ENCODE peak calls at places on chromosome X, in four cellular contexts. V, U, H and Y are unnamed samples.

GRCh38 chrX:37905436-37906147 is 58.2 kb upstream of the DYNLT3 start:
- DNase-seq in V (peak), U (peak), H (peak), Y (peak)

GRCh38 chrX:110698696-110699095 is 96.9 kb downstream of the CHRDL1 start:
- DNase-seq in V (no peak), U (no peak), H (no peak), Y (no peak)

GRCh38 chrX:55490974-55491373 is 1.3 kb upstream of the USP51 start:
- DNase-seq in V (no peak), U (no peak), H (no peak), Y (no peak)

GRCh38 chrX:48800574-48801280 is 1.1 kb upstream of the HDAC6 start:
- DNase-seq in V (no peak), U (peak), H (no peak), Y (no peak)

GRCh38 chrX:51795136-51795535 is 51.9 kb downstream of the GSPT2 start:
- DNase-seq in V (no peak), U (no peak), H (no peak), Y (no peak)

GRCh38 chrX:68822641-68823410 is 6.0 kb upstream of the EFNB1 start:
- DNase-seq in V (peak), U (peak), H (no peak), Y (no peak)

GRCh38 chrX:68842351-68842750 is 13.5 kb downstream of the EFNB1 start:
- DNase-seq in V (no peak), U (no peak), H (no peak), Y (no peak)

GRCh38 chrX:130144509-130144908 is 21.1 kb downstream of the AIFM1 start:
- DNase-seq in V (no peak), U (no peak), H (no peak), Y (no peak)

GRCh38 chrX:109793191-109793590 is 60.1 kb upstream of the ACSL4 start:
- DNase-seq in V (no peak), U (no peak), H (no peak), Y (no peak)

GRCh38 chrX:69216911-69217310 is 51.7 kb upstream of the PJA1 start:
- DNase-seq in V (no peak), U (no peak), H (no peak), Y (no peak)

GRCh38 chrX:150572206-150572605 is 3.8 kb downstream of the MTM1 start:
- DNase-seq in V (no peak), U (no peak), H (no peak), Y (no peak)

GRCh38 chrX:120718969-120719368 is 89.1 kb upstream of the C1GALT1C1 start:
- DNase-seq in V (no peak), U (no peak), H (no peak), Y (no peak)

GRCh38 chrX:46957299-46957698 is 45.1 kb downstream of the JADE3 start:
- DNase-seq in V (no peak), U (peak), H (no peak), Y (no peak)

GRCh38 chrX:51395807-51396728 is 63.4 kb downstream of the NUDT10 start:
- DNase-seq in V (peak), U (peak), H (no peak), Y (peak)

GRCh38 chrX:72663737-72664136 is 50.4 kb downstream of the PHKA1 start:
- DNase-seq in V (no peak), U (no peak), H (no peak), Y (no peak)

GRCh38 chrX:38941675-38942074 is 140.4 kb downstream of the MID1IP1 start:
- DNase-seq in V (no peak), U (peak), H (no peak), Y (no peak)

GRCh38 chrX:135490979-135491514 is 29.4 kb upstream of the INTS6L start:
- DNase-seq in V (no peak), U (no peak), H (no peak), Y (no peak)

GRCh38 chrX:106952089-106952488 is 31.9 kb downstream of the CLDN2 start:
- DNase-seq in V (no peak), U (no peak), H (no peak), Y (no peak)

DNA sequence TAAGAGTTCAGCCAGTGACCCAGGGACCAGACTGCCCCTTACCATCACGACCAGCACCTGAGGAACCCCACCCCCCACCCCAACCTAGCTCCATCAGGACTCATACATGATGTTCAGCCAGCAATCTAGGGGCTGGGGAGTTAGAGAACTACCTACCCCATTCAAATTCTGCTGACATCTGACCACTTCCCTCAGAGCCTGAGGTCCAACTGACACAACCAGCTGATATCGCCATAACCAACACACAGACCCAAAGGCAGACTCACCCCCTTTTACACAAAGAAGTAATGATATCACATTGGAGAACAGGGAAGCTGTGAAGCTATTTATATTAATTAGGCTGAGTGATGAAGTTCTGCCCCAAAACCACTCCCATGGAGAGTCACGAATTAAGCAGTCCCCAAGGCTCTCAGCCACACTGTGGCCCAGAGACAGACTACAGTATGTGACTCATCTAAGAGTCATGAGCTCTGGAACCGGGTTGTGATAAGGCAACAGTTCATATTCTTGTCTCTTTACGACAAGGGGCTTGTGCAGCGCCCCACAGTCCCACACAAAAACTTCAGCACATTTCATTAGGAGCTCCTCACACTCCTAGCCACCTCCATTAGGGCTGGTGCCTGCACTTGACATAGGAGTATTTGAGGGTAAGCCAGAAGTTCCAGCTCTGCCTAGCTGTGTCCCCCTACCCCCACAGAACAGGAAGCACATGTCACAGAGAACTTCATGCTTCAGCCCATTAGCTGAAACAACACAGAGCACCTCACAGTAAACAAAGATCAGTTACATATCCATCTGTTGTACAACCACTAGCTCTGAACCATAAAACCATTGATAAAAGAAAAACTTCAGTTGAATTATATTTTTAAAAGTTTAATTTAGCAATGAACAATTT is 184.7 kb upstream of the ZCCHC13 start:
- DNase-seq in V (no peak), U (no peak), H (no peak), Y (no peak)
- TF ChIP-seq TEAD4 in V (no peak), U (no peak), H (no peak), Y (no peak)

GRCh38 chrX:111837226-111837625 is 38.8 kb upstream of the TRPC5OS start:
- DNase-seq in V (no peak), U (no peak), H (no peak), Y (no peak)
- TF ChIP-seq TEAD4 in V (no peak), U (no peak), H (no peak), Y (no peak)

GRCh38 chrX:1463581-1464281 is 11.0 kb upstream of the ASMTL start:
- DNase-seq in V (no peak), U (no peak), H (no peak), Y (no peak)
- TF ChIP-seq TEAD4 in V (no peak), U (no peak), H (no peak), Y (no peak)

DNA sequence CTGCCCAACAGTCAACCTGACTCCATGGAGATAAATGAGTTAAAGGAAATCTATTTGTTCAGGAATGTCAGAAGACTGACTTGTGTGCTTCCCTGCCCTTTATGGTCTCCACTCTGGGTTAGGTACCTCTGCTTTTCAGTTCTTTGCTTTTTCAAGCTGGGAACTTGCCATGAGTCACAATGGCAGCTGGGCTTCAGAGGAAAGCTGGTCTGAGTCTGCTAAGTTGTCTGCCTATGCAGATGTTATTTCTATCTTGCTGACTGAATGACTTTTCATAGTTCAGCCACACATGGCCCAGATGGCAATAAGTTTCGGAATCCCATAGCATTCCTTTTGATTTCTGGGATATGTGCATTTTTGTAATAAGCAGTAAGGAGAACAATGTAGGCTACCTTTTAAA is 337.9 kb upstream of the FGF13 start:
- DNase-seq in V (no peak), U (no peak), H (no peak), Y (no peak)
- TF ChIP-seq TEAD4 in V (no peak), U (no peak), H (no peak), Y (no peak)

GRCh38 chrX:154526901-154527675 is 11.1 kb upstream of the FAM3A start:
- DNase-seq in V (peak), U (peak), H (no peak), Y (peak)
- TF ChIP-seq TEAD4 in V (no peak), U (no peak), H (no peak), Y (no peak)

DNA sequence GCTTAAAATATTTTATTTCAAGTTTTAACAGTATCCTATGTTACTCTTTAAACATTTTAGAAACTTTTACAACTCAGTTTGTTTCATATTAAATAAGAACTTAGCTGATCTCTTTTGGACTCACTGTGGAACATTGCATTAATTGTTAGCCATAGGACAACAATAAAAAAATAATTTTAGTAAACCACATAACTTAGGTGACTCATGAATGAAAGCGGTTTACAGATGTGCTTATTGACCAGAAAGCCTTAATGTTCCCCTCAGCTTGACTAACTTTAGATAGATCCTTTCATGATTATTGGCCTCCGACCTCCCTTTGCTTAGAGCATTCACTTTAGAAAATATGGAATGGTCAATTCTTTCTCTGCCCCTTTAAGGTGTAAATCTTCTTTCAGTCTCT is 783.5 kb upstream of the MAGEB2 start:
- DNase-seq in V (no peak), U (no peak), H (no peak), Y (no peak)
- TF ChIP-seq TEAD4 in V (no peak), U (no peak), H (no peak), Y (no peak)

GRCh38 chrX:136780738-136781137 is at the start of gene ARHGEF6:
- DNase-seq in V (no peak), U (peak), H (no peak), Y (no peak)
- TF ChIP-seq TEAD4 in V (no peak), U (no peak), H (no peak), Y (no peak)

GRCh38 chrX:63128509-63128908 is 222.6 kb downstream of the SPIN4 start:
- DNase-seq in V (peak), U (peak), H (no peak), Y (peak)
- TF ChIP-seq TEAD4 in V (no peak), U (no peak), H (no peak), Y (no peak)

DNA sequence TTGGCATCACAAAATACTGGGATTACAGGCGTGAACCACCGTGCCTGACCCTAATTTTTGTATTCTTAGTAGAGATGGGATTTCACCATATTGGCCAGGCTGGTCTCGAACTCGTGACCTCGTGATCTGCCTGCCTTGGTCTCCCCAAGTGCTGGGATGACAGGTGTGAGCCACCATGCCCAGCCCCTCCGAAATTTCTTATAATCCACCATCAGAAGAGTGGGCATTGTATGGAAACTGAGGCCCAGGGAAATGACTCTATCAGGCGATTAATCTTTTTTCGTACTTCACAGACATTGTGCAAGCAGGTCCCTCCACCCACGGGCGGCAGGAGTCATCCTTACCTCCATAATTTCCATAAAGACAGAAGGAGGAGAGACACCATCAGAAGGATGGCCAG is 16.0 kb downstream of the CRLF2 start:
- DNase-seq in V (no peak), U (no peak), H (no peak), Y (no peak)
- TF ChIP-seq TEAD4 in V (no peak), U (no peak), H (no peak), Y (no peak)

GRCh38 chrX:14963447-14964236 is 90.4 kb downstream of the MOSPD2 start:
- DNase-seq in V (no peak), U (no peak), H (no peak), Y (no peak)
- TF ChIP-seq TEAD4 in V (peak), U (no peak), H (no peak), Y (no peak)